ENCODE peak calls at places on chromosomes 6 and 20, in four cellular contexts. P is CD8-positive, alpha-beta T cell; E is neuronal stem cell; I is coronary artery. W is an unnamed sample.

GRCh38 chr6:45640811-45641210 is 263.1 kb upstream of the SUPT3H start:
- DNase-seq in P (no peak), I (no peak), E (no peak), W (no peak)

GRCh38 chr6:39426057-39426592 is 103.6 kb upstream of the KCNK16 start:
- DNase-seq in P (no peak), I (no peak), E (no peak), W (no peak)

GRCh38 chr6:106453756-106454367 is 93.3 kb downstream of the CRYBG1 start:
- DNase-seq in E (no peak), I (no peak), P (no peak), W (no peak)

GRCh38 chr6:125316621-125317020 is 14.9 kb upstream of the HDDC2 start:
- DNase-seq in P (no peak), E (peak; percentile 33), I (no peak), W (peak; percentile 68)

GRCh38 chr6:72650081-72650745 is 28.3 kb downstream of the KCNQ5 start:
- DNase-seq in P (no peak), I (no peak), E (no peak), W (no peak)

GRCh38 chr6:159252955-159253508 is 83.8 kb downstream of the FNDC1 start:
- DNase-seq in I (no peak), E (peak; percentile 51), P (no peak), W (no peak)

GRCh38 chr6:143806282-143807102 is 36.6 kb upstream of the LTV1 start:
- DNase-seq in E (no peak), P (no peak), I (no peak), W (no peak)

GRCh38 chr6:129189266-129189665 is 306.3 kb downstream of the LAMA2 start:
- DNase-seq in I (no peak), P (no peak), E (no peak), W (no peak)

GRCh38 chr20:48180637-48181036 is 395.4 kb upstream of the SULF2 start:
- DNase-seq in P (no peak), I (no peak), E (no peak), W (no peak)

GRCh38 chr6:63140682-63141318 is 70.5 kb upstream of the FKBP1C start:
- DNase-seq in E (no peak), P (no peak), I (no peak), W (no peak)

GRCh38 chr6:80477591-80478370 is 371.3 kb downstream of the BCKDHB start:
- DNase-seq in I (no peak), P (no peak), E (no peak), W (no peak)

GRCh38 chr6:25717856-25718740 is 36.4 kb upstream of the SLC17A4 start:
- DNase-seq in P (no peak), I (no peak), E (no peak), W (no peak)

GRCh38 chr6:11009353-11009752 is 34.8 kb downstream of the ELOVL2 start:
- DNase-seq in P (no peak), I (no peak), E (no peak), W (no peak)

GRCh38 chr6:144395835-144396234 is 110.7 kb downstream of the UTRN start:
- DNase-seq in P (no peak), E (no peak), I (no peak), W (no peak)

GRCh38 chr20:50121858-50122271 is 8.9 kb upstream of the UBE2V1 start:
- DNase-seq in E (no peak), I (no peak), P (no peak), W (no peak)

GRCh38 chr20:38805502-38805957 is at the start of gene PPP1R16B:
- DNase-seq in I (no peak), P (peak; percentile 84), E (peak; percentile 66), W (peak; percentile 75)

GRCh38 chr20:1417273-1417672 is 24.4 kb upstream of the FKBP1A start:
- DNase-seq in E (no peak), P (no peak), I (no peak), W (no peak)

DNA sequence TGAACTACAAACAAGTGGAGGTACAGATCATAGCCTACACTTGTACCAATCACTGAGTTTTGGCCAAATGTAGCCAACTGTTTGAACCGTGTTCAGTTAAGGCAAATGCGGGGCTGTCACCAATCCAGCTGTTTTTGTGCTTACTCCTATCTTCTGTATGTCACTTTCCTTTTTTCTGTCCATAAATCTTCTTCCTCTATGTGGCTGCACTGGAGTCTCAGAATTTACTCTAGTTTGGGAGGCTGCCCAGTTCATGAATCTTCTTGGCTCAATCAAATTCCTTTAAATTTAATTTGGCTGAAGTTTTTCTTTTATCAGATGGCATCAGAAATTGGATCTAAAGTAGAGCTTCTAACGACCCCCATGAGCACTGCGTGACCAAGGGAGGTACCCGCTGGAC is 11.7 kb upstream of the STX7 start:
- DNase-seq in I (no peak), P (no peak), E (no peak), W (no peak)
- H3K27ac ChIP-seq in I (no peak overlapping the region), P (no peak overlapping the region), E (no peak overlapping the region), W (no peak overlapping the region)

DNA sequence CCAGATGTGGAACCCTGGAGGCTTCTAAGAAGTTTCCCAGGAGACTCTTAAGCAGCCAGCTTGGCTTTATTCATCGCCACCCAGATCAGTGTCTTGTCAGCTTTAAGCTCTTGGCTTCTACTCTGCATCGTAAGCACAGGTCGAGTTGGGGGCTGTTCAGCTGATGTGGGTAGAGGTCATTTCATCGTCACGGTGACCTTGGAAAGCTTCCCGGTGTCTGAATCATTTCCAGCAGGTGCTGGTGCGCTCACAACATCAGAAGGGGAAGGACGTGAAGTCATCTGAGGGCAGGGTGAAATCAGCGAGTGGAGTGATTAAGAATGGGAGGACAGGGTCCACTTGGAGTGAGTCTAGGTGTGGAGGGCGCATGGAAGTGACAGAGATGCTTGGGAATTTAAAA is 112.6 kb downstream of the SASH1 start:
- DNase-seq in E (no peak), I (no peak), P (no peak), W (no peak)
- H3K27ac ChIP-seq in E (no peak overlapping the region), I (peak overlapping the region; percentile 8), P (no peak overlapping the region), W (peak overlapping the region; percentile 79)

GRCh38 chr6:139473239-139473701 is 98.8 kb upstream of the CITED2 start:
- DNase-seq in I (no peak), P (no peak), E (no peak), W (no peak)
- H3K27ac ChIP-seq in I (peak overlapping the region; percentile 65), P (no peak overlapping the region), E (no peak overlapping the region), W (no peak overlapping the region)

GRCh38 chr6:157763129-157763893 is 59.7 kb upstream of the SNX9 start:
- DNase-seq in E (no peak), I (no peak), P (peak; percentile 41), W (no peak)
- H3K27ac ChIP-seq in E (no peak overlapping the region), I (peak overlapping the region; percentile 79), P (peak overlapping the region; percentile 22), W (peak overlapping the region; percentile 87)

GRCh38 chr6:32852018-32852843 is 1.3 kb downstream of the TAP1 start:
- DNase-seq in P (no peak), I (no peak), E (no peak), W (no peak)

GRCh38 chr6:32852844-32853540 is 512 bp downstream of the TAP1 start:
- DNase-seq in I (peak; percentile 81), E (no peak), P (peak; percentile 62), W (no peak)

GRCh38 chr6:32855467-32856174 is 1.6 kb downstream of the PSMB9 start:
- DNase-seq in I (no peak), P (no peak), E (no peak), W (no peak)

GRCh38 chr6:32853541-32854375 is at the start of the genes PSMB9 and TAP1:
- DNase-seq in E (peak; percentile 86), I (peak; percentile 96), P (peak; percentile 94), W (peak; percentile 94)

DNA sequence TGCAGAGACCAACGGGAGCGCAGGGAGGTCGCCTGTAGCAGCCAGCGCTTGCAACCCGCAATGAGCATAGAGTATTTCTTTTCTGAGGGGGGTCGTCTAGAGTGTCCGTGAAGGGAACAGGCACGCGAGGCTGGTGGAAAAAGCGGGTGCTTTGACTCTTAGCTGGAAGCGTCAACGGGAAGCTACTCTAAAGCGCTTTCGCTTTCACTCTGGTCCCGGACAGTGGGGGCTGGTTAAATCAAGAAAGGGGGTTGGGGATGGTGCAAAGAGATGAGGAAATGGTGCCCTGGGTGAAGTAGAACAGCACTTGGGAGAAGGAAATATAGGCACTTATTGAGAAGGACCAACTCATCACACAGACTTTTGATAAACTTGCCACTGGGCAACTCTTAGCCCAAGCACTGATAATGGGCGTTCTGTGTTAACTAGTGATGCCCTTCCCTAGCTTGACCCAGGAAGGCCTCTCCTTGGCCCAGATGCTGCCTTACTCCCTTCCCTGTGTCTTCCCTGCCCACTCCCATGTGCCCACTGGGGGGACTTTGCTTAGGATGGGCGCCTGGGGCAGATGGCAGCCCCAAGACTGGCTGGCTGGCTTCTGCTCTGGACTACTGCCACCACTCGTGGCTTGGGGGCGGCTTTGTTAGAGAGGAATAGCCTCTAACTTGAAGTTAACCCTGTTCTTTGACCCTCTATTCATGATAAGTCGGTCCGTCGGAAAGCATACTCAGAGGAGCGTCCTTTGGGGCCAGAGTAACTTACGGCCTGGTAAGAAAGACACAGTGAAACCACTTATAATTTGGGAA is 585 bp downstream of the PSMB9 start:
- DNase-seq in I (no peak), P (peak; percentile 50), E (no peak), W (peak; percentile 62)
- H3K27ac ChIP-seq in I (peak overlapping the region; percentile 99), P (peak overlapping the region; percentile 98), E (no peak overlapping the region), W (peak overlapping the region; percentile 98)

DNA sequence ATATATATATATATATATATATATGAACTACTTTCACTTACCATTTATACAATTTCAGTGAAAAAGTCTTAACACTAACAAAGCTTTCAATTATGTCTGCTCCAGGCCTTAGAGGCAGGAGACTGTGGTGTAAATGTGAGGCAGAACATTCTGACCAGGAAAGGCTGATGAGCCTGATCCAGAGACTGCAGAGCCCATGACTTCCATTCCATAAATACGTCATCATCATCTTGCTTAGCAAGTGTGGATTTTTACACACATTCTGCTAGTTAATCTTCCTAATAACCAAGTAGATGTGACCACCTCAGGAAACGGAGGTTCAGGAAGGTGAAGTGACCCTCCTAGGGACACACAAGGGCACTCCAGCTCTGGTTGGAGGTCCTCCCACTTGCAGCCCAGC is 14.9 kb downstream of the TRERF1 start:
- DNase-seq in I (no peak), P (no peak), E (no peak), W (no peak)
- H3K27ac ChIP-seq in I (no peak overlapping the region), P (no peak overlapping the region), E (no peak overlapping the region), W (no peak overlapping the region)

GRCh38 chr6:156955494-156956183 is 178.5 kb downstream of the ARID1B start:
- DNase-seq in I (no peak), P (no peak), E (no peak), W (no peak)
- H3K27ac ChIP-seq in I (peak overlapping the region; percentile 37), P (no peak overlapping the region), E (no peak overlapping the region), W (no peak overlapping the region)